ENCODE peak calls at places on chromosomes 12 and 14, in six cellular contexts. A, D, X, R, H and L are unnamed samples.

GRCh38 chr12:82176016-82176415 is 182.2 kb downstream of the CCDC59 start:
- DNase-seq in D (no peak), R (peak), X (peak), A (no peak), H (no peak), L (peak)

GRCh38 chr12:128992550-128992949 is 139.3 kb downstream of the GLT1D1 start:
- DNase-seq in R (no peak), X (no peak), D (no peak), H (no peak), A (no peak), L (no peak)

GRCh38 chr14:43449291-43449690 is 1057.8 kb downstream of the FSCB start:
- DNase-seq in A (no peak), X (no peak), R (no peak), H (no peak), D (peak), L (peak)

GRCh38 chr14:34496679-34497513 is 34.9 kb upstream of the SPTSSA start:
- DNase-seq in H (no peak), A (peak), X (no peak), D (peak), R (no peak), L (peak)

GRCh38 chr14:69270097-69270496 is 10.1 kb downstream of the GALNT16 start:
- DNase-seq in X (no peak), A (no peak), R (no peak), D (no peak), H (no peak), L (no peak)

GRCh38 chr14:99432491-99432890 is 48.2 kb downstream of the SETD3 start:
- DNase-seq in X (no peak), A (no peak), R (no peak), H (no peak), D (no peak), L (peak)

GRCh38 chr14:20681348-20682126 is 2.8 kb upstream of the RNASE4 start:
- DNase-seq in X (peak), D (peak), R (peak), H (peak), A (no peak), L (peak)

GRCh38 chr12:58888131-58888783 is 32.0 kb downstream of the LRIG3 start:
- DNase-seq in R (peak), H (no peak), A (no peak), D (peak), X (peak), L (peak)

GRCh38 chr14:31326111-31326510 is 94.2 kb downstream of the HEATR5A start:
- DNase-seq in H (no peak), R (no peak), X (no peak), A (no peak), D (peak), L (peak)